ENCODE peak calls at places on chromosomes 1 and 21, in four cellular contexts. U is fibroblast of mammary gland, E is natural killer cell, B is dorsolateral prefrontal cortex. Z is an unnamed sample.

GRCh38 chr1:59125711-59126320 is 171.1 kb upstream of the FGGY start:
- DNase-seq in U (no peak), B (no peak), E (no peak), Z (no peak)

GRCh38 chr21:37452222-37452621 is 85.6 kb downstream of the DYRK1A start:
- DNase-seq in B (peak; percentile 53), U (peak; percentile 85), E (no peak), Z (no peak)

GRCh38 chr1:9731051-9731537 is 79.6 kb downstream of the PIK3CD start:
- DNase-seq in B (no peak), U (no peak), E (no peak), Z (no peak)

GRCh38 chr1:184486761-184487445 is 100.1 kb downstream of the C1orf21 start:
- DNase-seq in U (no peak), B (no peak), E (no peak), Z (no peak)

GRCh38 chr1:67463298-67463960 is 33.2 kb upstream of the SERBP1 start:
- DNase-seq in B (peak; percentile 56), E (no peak), U (no peak), Z (no peak)

GRCh38 chr1:193973428-193973827 is 787.0 kb upstream of the B3GALT2 start:
- DNase-seq in U (no peak), B (no peak), E (no peak), Z (no peak)

GRCh38 chr1:224378855-224379631 is 22.4 kb downstream of the CNIH4 start:
- DNase-seq in B (no peak), E (no peak), U (no peak), Z (no peak)

GRCh38 chr1:219959540-219960208 is 31.3 kb upstream of the SLC30A10 start:
- DNase-seq in E (no peak), B (no peak), U (no peak), Z (no peak)

GRCh38 chr1:39876136-39876535 is 7.2 kb downstream of the TRIT1 start:
- DNase-seq in B (no peak), U (no peak), E (no peak), Z (no peak)

GRCh38 chr1:156448134-156448967 is 52.2 kb downstream of the MEF2D start:
- DNase-seq in E (no peak), U (no peak), B (no peak), Z (no peak)

GRCh38 chr21:42025392-42026071 is 15.4 kb upstream of the ZBTB21 start:
- DNase-seq in U (peak; percentile 73), B (no peak), E (no peak), Z (no peak)

GRCh38 chr1:230058619-230059018 is 8.4 kb upstream of the GALNT2 start:
- DNase-seq in B (no peak), E (no peak), U (no peak), Z (no peak)

GRCh38 chr1:84505167-84506001 is 802 bp upstream of the SPATA1 start:
- DNase-seq in E (no peak), B (peak; percentile 56), U (peak; percentile 55), Z (peak; percentile 48)

GRCh38 chr1:202825748-202826147 is 15.0 kb downstream of the PCAT6 start:
- DNase-seq in B (no peak), E (no peak), U (no peak), Z (no peak)

GRCh38 chr21:36072453-36073167 is 2.8 kb downstream of the CBR1 start:
- DNase-seq in E (no peak), U (no peak), B (no peak), Z (no peak)

GRCh38 chr1:152743371-152744145 is 14.3 kb upstream of the KPRP start:
- DNase-seq in U (peak; percentile 86), E (no peak), B (no peak), Z (no peak)

GRCh38 chr21:29271927-29272333 is 26.8 kb upstream of the BACH1 start:
- DNase-seq in B (no peak), U (no peak), E (no peak), Z (no peak)

GRCh38 chr1:2314297-2314802 is 77.0 kb downstream of the MORN1 start:
- DNase-seq in U (no peak), E (no peak), B (no peak), Z (no peak)

GRCh38 chr21:42043961-42044360 is 27.2 kb upstream of the UMODL1 start:
- DNase-seq in E (no peak), U (no peak), B (no peak), Z (no peak)

GRCh38 chr1:21234779-21235178 is 55.5 kb downstream of the ECE1 start:
- DNase-seq in U (peak; percentile 60), B (no peak), E (no peak), Z (no peak)

GRCh38 chr1:200207711-200208126 is 180.2 kb downstream of the NR5A2 start:
- DNase-seq in U (peak; percentile 50), B (no peak), E (no peak), Z (no peak)

GRCh38 chr21:17848228-17848627 is 29.1 kb upstream of the C21orf91 start:
- DNase-seq in B (peak; percentile 59), E (no peak), U (peak; percentile 98), Z (no peak)

GRCh38 chr21:38273745-38274544 is 17.2 kb downstream of the KCNJ15 start:
- DNase-seq in E (no peak), U (no peak), B (no peak), Z (peak; percentile 82)

GRCh38 chr1:62384276-62385005 is 52.4 kb upstream of the USP1 start:
- DNase-seq in E (no peak), U (peak; percentile 94), B (no peak), Z (no peak)

GRCh38 chr21:42425603-42425985 is 21.9 kb downstream of the UBASH3A start:
- DNase-seq in E (peak; percentile 15), U (no peak), B (no peak), Z (no peak)

GRCh38 chr21:42218836-42219605 is at the start of gene ABCG1:
- DNase-seq in E (peak; percentile 50), U (no peak), B (peak; percentile 79), Z (no peak)

GRCh38 chr1:206144605-206145004 is 27.4 kb upstream of the AVPR1B start:
- DNase-seq in E (no peak), U (no peak), B (no peak), Z (no peak)

GRCh38 chr1:91166106-91166712 is 144.4 kb upstream of the ZNF644 start:
- DNase-seq in E (no peak), U (peak; percentile 53), B (peak; percentile 67), Z (no peak)

DNA sequence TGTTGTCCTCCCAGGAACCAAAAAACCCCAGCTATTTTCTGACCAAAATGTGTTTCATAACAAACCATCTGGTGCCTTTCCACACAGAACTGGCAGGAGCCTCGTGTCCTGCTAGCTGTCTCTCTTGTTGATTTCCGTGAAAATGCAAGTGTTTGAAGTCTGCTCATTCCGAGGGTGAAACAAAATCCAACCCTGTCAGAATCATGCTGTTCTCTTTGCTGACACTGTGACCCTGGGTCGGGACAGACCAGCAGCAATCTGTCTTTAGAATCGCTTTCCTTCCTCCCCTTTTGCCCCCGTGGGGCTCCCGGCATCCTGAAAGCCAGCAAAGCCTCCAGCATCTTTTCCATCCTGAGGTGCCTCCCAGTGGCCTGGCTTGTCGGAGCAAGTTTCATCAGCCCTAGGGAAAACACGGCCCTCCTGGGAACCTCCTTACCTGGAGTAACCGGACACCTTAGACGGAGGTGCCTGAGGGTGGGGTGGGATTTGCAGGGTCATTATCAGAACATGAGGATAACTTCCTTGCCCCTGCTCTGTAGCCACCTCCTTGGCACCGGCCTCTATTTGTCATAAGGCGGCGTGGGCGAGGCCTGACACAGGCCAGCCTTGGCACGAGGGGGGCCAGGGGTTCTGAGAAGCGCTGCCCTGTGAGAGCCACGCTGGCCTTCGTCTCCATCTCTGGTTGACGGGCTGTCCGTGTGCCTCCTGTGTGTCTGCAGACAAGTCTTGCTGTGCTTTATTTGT is 24.9 kb downstream of the LDLRAP1 start:
- DNase-seq in B (no peak), E (no peak), U (peak; percentile 68), Z (no peak)
- TF ChIP-seq CTCF in B (no peak), E (no peak), U (no peak), Z (no peak)

DNA sequence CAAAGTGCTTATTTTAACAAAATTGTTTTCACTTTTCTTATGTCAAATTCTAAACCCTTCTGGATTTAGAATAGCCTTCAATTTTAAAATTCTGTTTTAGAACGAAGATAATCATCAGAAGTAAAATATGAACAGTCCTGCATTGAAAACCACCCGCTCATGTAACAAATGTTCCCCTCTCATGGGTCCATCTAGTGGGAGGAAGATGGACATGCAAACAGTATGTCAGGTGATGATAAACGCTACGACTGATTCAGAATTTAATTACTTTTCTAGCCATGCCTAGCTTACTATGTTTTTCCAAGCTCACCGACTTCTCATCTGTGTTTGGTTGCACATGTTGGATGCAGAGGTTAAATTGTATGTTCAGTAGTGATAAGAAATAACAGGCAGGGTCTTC is 23.5 kb downstream of the SOD1 start:
- DNase-seq in B (no peak), E (no peak), U (no peak), Z (no peak)
- TF ChIP-seq CTCF in B (no peak), E (no peak), U (no peak), Z (no peak)

DNA sequence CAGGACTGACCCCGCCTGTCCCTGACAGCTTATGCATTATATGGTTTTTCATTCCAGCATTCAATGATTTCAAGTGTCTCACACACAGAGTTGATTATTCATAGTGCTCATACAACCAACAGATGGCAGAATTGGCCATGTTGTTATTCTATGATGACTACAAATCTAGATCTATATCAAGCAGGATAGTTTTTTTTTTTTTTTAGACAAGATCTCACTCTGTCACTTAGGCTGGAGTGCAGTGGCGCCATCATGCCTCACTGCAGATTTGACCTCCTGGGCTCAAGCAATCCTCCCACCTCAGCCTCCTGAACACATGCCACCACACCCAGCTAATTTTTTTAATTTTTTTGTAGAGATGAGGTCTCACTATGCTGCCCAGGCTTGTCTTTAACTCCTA is 40.1 kb upstream of the LRRC8D start:
- DNase-seq in E (no peak), B (no peak), U (peak; percentile 61), Z (no peak)
- TF ChIP-seq CTCF in E (no peak), B (peak; percentile 48), U (peak; percentile 45), Z (peak; percentile 16)

GRCh38 chr1:185530215-185530614 is 204.0 kb upstream of the HMCN1 start:
- DNase-seq in E (no peak), U (no peak), B (no peak), Z (no peak)

GRCh38 chr1:185528084-185528656 is 206.0 kb upstream of the HMCN1 start:
- DNase-seq in U (no peak), B (no peak), E (no peak), Z (no peak)

GRCh38 chr1:185531838-185532237 is 202.4 kb upstream of the HMCN1 start:
- DNase-seq in E (no peak), U (no peak), B (no peak), Z (no peak)

GRCh38 chr1:185529673-185530072 is 204.5 kb upstream of the HMCN1 start:
- DNase-seq in E (no peak), B (no peak), U (no peak), Z (no peak)

DNA sequence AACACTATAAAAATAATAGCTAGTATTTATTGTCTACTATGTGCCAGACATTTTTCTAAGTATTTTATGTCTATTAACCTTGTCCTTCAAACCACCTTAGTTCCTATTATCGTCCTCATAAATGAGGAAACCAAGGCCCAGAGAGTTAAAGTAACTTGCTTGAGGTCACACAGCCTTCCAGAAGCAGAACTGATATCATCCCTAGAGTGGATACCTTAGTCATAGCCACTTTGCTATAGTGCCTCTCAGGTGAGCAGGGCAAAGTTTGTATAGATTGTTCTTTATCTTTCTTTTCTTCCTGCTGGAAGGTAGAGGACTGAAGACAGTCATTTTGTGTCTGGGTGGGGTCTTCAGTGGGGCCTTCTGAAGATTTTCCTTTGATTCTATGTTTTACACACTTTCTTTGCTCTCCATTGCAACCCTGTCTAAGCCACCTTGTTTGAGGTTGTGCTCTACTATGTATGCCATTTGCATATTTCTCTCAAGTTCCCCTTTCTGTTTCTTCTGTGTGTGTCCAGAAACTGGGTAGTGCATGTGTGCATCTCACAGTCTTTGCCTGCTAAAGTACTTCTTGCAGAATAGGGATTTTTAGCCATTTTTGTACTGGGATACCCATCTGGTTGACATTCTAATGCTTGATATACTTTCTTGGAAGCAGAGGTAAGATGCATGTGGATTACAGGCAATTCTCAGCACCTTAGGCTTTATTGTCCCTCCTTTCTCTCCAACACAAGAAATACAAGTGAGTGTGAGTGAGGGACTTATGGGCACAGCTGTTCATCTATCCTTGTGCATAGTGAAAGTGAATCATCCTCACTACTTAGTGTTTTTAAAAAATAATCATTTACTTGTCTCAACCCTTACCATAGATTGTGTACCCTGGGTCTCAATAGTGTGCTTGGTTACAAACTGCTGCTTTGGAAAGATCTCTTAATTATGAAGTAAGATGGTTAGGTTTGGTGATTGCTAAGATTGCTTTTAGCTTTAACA is 207.6 kb upstream of the HMCN1 start:
- DNase-seq in U (no peak), B (no peak), E (no peak), Z (no peak)
- TF ChIP-seq CTCF in U (no peak), B (no peak), E (no peak), Z (no peak)